ENCODE peak calls at places on chromosomes 16 and 17, in ten cellular contexts. Q is body of pancreas; J is substantia nigra; S is A549; G is keratinocyte; B is GM12878; D is CD8-positive, alpha-beta memory T cell; Z is aorta; N is stomach; W is hepatocyte. X is an unnamed sample.

GRCh38 chr17:55190748-55191147 is 74.0 kb upstream of the HLF start:
- DNase-seq in Q (no peak), J (no peak), S (no peak), G (no peak), B (no peak), D (no peak), Z (no peak), N (no peak), W (no peak), X (no peak)

GRCh38 chr16:64679976-64680375 is 441.9 kb downstream of the CDH11 start:
- DNase-seq in Q (no peak), J (no peak), S (no peak), G (no peak), B (no peak), D (no peak), Z (no peak), N (no peak), W (no peak), X (no peak)

GRCh38 chr16:3637371-3637923 is 17.0 kb upstream of the DNASE1 start:
- DNase-seq in Q (no peak), J (no peak), S (no peak), G (no peak), B (no peak), D (no peak), Z (no peak), N (peak), W (peak), X (no peak)

GRCh38 chr16:53692146-53692545 is 11.5 kb downstream of the RPGRIP1L start:
- DNase-seq in Q (no peak), J (no peak), S (no peak), G (no peak), B (no peak), D (no peak), Z (no peak), N (no peak), W (peak), X (no peak)

GRCh38 chr17:79996291-79996690 is 39.4 kb downstream of the TBC1D16 start:
- DNase-seq in Q (no peak), J (no peak), S (no peak), G (no peak), B (no peak), D (peak), Z (no peak), N (no peak), W (no peak), X (no peak)

GRCh38 chr17:82003411-82004381 is 19.0 kb downstream of the CENPX start:
- DNase-seq in Q (peak), J (no peak), S (peak), G (peak), B (no peak), D (no peak), Z (peak), N (no peak), W (peak), X (peak)

GRCh38 chr17:2262146-2262587 is 41.4 kb downstream of the SMG6 start:
- DNase-seq in Q (no peak), J (no peak), S (no peak), G (no peak), B (no peak), D (no peak), Z (no peak), N (no peak), W (peak), X (no peak)

GRCh38 chr16:56824804-56825203 is 40.2 kb upstream of the SLC12A3 start:
- DNase-seq in Q (no peak), J (no peak), S (no peak), G (no peak), B (no peak), D (no peak), Z (no peak), N (no peak), W (no peak), X (no peak)

GRCh38 chr16:49465661-49466528 is 92.3 kb downstream of the C16orf78 start:
- DNase-seq in Q (no peak), J (no peak), S (no peak), G (no peak), B (no peak), D (no peak), Z (no peak), N (peak), W (no peak), X (no peak)

GRCh38 chr16:56848056-56848936 is 16.7 kb upstream of the SLC12A3 start:
- DNase-seq in Q (peak), J (no peak), S (no peak), G (no peak), B (no peak), D (no peak), Z (peak), N (no peak), W (no peak), X (no peak)

GRCh38 chr17:19705771-19706770 is 10.3 kb downstream of the SLC47A2 start:
- DNase-seq in Q (no peak), J (no peak), S (no peak), G (no peak), B (no peak), D (no peak), Z (no peak), N (no peak), W (no peak), X (no peak)

GRCh38 chr17:7435676-7436555 is 681 bp downstream of the TMEM102 start:
- DNase-seq in Q (peak), J (no peak), S (peak), G (no peak), B (no peak), D (no peak), Z (peak), N (peak), W (peak), X (peak)

GRCh38 chr16:70738083-70738977 is 52.5 kb upstream of the MTSS2 start:
- DNase-seq in Q (peak), J (peak), S (peak), G (no peak), B (no peak), D (peak), Z (peak), N (peak), W (peak), X (peak)

GRCh38 chr17:48795444-48796162 is 21.4 kb downstream of the TTLL6 start:
- DNase-seq in Q (peak), J (no peak), S (peak), G (no peak), B (no peak), D (no peak), Z (no peak), N (no peak), W (peak), X (no peak)

GRCh38 chr17:1829189-1829578 is 518 bp downstream of the SMYD4 start:
- DNase-seq in Q (peak), J (no peak), S (no peak), G (no peak), B (no peak), D (no peak), Z (no peak), N (no peak), W (peak), X (no peak)

GRCh38 chr17:29292071-29292991 is 1.6 kb downstream of the NUFIP2 start:
- DNase-seq in Q (peak), J (no peak), S (peak), G (no peak), B (no peak), D (peak), Z (peak), N (peak), W (peak), X (peak)

GRCh38 chr17:2171725-2172446 is 117.0 kb downstream of the HIC1 start:
- DNase-seq in Q (peak), J (no peak), S (no peak), G (no peak), B (no peak), D (no peak), Z (peak), N (peak), W (peak), X (peak)

GRCh38 chr17:42704495-42705494 is 22.5 kb downstream of the CNTNAP1 start:
- DNase-seq in Q (no peak), J (no peak), S (no peak), G (no peak), B (peak), D (no peak), Z (no peak), N (no peak), W (no peak), X (no peak)

GRCh38 chr16:89319883-89320716 is 102.6 kb downstream of the ZNF778 start:
- DNase-seq in Q (peak), J (no peak), S (peak), G (peak), B (peak), D (no peak), Z (peak), N (peak), W (peak), X (peak)

GRCh38 chr17:9256944-9257629 is 235.8 kb downstream of the NTN1 start:
- DNase-seq in Q (no peak), J (no peak), S (no peak), G (no peak), B (no peak), D (no peak), Z (no peak), N (no peak), W (no peak), X (no peak)

GRCh38 chr17:51289776-51290175 is 29.4 kb downstream of the UTP18 start:
- DNase-seq in Q (no peak), J (no peak), S (no peak), G (no peak), B (no peak), D (no peak), Z (no peak), N (no peak), W (peak), X (no peak)

GRCh38 chr17:83161298-83162034 is 82.1 kb downstream of the METRNL start:
- DNase-seq in Q (peak), J (no peak), S (no peak), G (no peak), B (no peak), D (no peak), Z (no peak), N (no peak), W (peak), X (peak)

GRCh38 chr16:31109622-31110021 is 1.4 kb downstream of the BCKDK start:
- DNase-seq in Q (no peak), J (no peak), S (no peak), G (no peak), B (no peak), D (no peak), Z (no peak), N (no peak), W (peak), X (no peak)

GRCh38 chr17:28363776-28364650 is 986 bp downstream of the SEBOX start:
- DNase-seq in Q (no peak), J (no peak), S (no peak), G (no peak), B (no peak), D (no peak), Z (no peak), N (no peak), W (no peak), X (no peak)

GRCh38 chr17:12613566-12613965 is 52.1 kb upstream of the MYOCD start:
- DNase-seq in Q (no peak), J (no peak), S (no peak), G (no peak), B (no peak), D (no peak), Z (no peak), N (no peak), W (no peak), X (no peak)

GRCh38 chr16:28925386-28926228 is 569 bp upstream of the RABEP2 start:
- DNase-seq in Q (peak), J (peak), S (peak), G (peak), B (no peak), D (peak), Z (peak), N (peak), W (peak), X (peak)

GRCh38 chr17:41665566-41666335 is 22.9 kb upstream of the EIF1 start:
- DNase-seq in Q (peak), J (peak), S (peak), G (no peak), B (peak), D (peak), Z (peak), N (peak), W (peak), X (peak)

GRCh38 chr16:57619133-57619605 is 9.3 kb upstream of the ADGRG1 start:
- DNase-seq in Q (no peak), J (no peak), S (no peak), G (no peak), B (no peak), D (no peak), Z (peak), N (peak), W (no peak), X (no peak)

GRCh38 chr17:7650509-7651096 is at the start of gene ATP1B2:
- DNase-seq in Q (peak), J (peak), S (peak), G (no peak), B (no peak), D (peak), Z (peak), N (peak), W (peak), X (peak)

GRCh38 chr16:22373662-22374310 is 633 bp downstream of the CDR2 start:
- DNase-seq in Q (peak), J (no peak), S (no peak), G (no peak), B (no peak), D (peak), Z (peak), N (peak), W (peak), X (peak)

GRCh38 chr16:11632455-11632921 is 35.8 kb upstream of the SNN start:
- DNase-seq in Q (peak), J (no peak), S (no peak), G (no peak), B (no peak), D (no peak), Z (peak), N (no peak), W (peak), X (no peak)

GRCh38 chr17:9208381-9208780 is 187.1 kb downstream of the NTN1 start:
- DNase-seq in Q (no peak), J (no peak), S (no peak), G (no peak), B (no peak), D (no peak), Z (no peak), N (no peak), W (no peak), X (peak)

GRCh38 chr16:53827741-53828140 is 123.8 kb downstream of the FTO start:
- DNase-seq in Q (no peak), J (no peak), S (no peak), G (no peak), B (no peak), D (no peak), Z (no peak), N (no peak), W (no peak), X (no peak)

GRCh38 chr17:34199449-34199848 is 55.6 kb upstream of the CCL2 start:
- DNase-seq in Q (no peak), J (no peak), S (no peak), G (no peak), B (no peak), D (no peak), Z (no peak), N (no peak), W (no peak), X (no peak)

GRCh38 chr17:18041776-18042175 is 2.6 kb downstream of the GID4 start:
- DNase-seq in Q (no peak), J (no peak), S (no peak), G (no peak), B (no peak), D (no peak), Z (no peak), N (no peak), W (no peak), X (no peak)

GRCh38 chr17:29007456-29008455 is 1.9 kb upstream of the SEZ6 start:
- DNase-seq in Q (no peak), J (no peak), S (peak), G (peak), B (no peak), D (no peak), Z (no peak), N (no peak), W (peak), X (no peak)

GRCh38 chr17:33385133-33385532 is 92.0 kb upstream of the ASIC2 start:
- DNase-seq in Q (no peak), J (no peak), S (no peak), G (no peak), B (no peak), D (no peak), Z (no peak), N (no peak), W (peak), X (no peak)

GRCh38 chr16:13039526-13039925 is 138.1 kb downstream of the SHISA9 start:
- DNase-seq in Q (no peak), J (no peak), S (no peak), G (no peak), B (no peak), D (no peak), Z (no peak), N (no peak), W (no peak), X (no peak)

GRCh38 chr17:38891441-38891840 is 21.6 kb downstream of the LASP1 start:
- DNase-seq in Q (no peak), J (no peak), S (no peak), G (no peak), B (no peak), D (no peak), Z (no peak), N (no peak), W (no peak), X (no peak)

GRCh38 chr17:38892083-38892482 is 22.2 kb downstream of the LASP1 start:
- DNase-seq in Q (no peak), J (no peak), S (no peak), G (no peak), B (no peak), D (no peak), Z (no peak), N (no peak), W (no peak), X (no peak)

GRCh38 chr17:38889745-38890409 is 20.0 kb downstream of the LASP1 start:
- DNase-seq in Q (no peak), J (no peak), S (no peak), G (no peak), B (no peak), D (no peak), Z (no peak), N (no peak), W (no peak), X (no peak)

GRCh38 chr17:38888842-38889241 is 19.0 kb downstream of the LASP1 start:
- DNase-seq in Q (no peak), J (no peak), S (no peak), G (no peak), B (no peak), D (no peak), Z (no peak), N (no peak), W (no peak), X (no peak)

DNA sequence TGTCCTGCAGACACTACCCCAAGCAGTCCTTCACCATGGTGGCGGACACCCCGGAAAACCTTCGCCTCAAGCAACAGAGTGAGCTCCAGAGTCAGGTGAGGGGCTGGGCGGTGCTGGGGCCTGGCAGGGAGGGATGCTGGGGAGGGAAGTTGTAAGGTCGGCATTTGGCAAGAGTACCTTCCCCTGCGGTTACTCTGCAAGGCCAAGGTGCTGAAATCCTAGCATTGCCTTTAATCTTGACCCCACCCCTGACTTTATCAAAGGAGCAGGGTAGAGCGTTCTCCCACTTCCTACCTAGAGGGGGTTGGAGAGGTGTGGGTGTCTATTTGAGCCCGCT is 20.5 kb downstream of the LASP1 start:
- DNase-seq in Q (no peak), J (no peak), S (no peak), G (no peak), B (no peak), D (peak), Z (no peak), N (no peak), W (no peak), X (no peak)
- H3K27ac ChIP-seq in Q (no peak), J (no peak), S (no peak), G (no peak), B (no peak), D (peak), Z (no peak), N (no peak), W (no peak), X (peak)

GRCh38 chr16:19810817-19811731 is 73.6 kb downstream of the GPRC5B start:
- DNase-seq in Q (no peak), J (no peak), S (peak), G (peak), B (no peak), D (no peak), Z (no peak), N (no peak), W (peak), X (no peak)
- H3K27ac ChIP-seq in Q (peak), J (no peak), S (peak), G (no peak), B (no peak), D (no peak), Z (no peak), N (peak), W (peak), X (no peak)

GRCh38 chr17:73388578-73388905 is 76.7 kb upstream of the CDC42EP4 start:
- DNase-seq in Q (no peak), J (no peak), S (no peak), G (no peak), B (no peak), D (no peak), Z (no peak), N (no peak), W (no peak), X (no peak)

GRCh38 chr17:73391331-73392265 is 79.8 kb upstream of the CDC42EP4 start:
- DNase-seq in Q (no peak), J (no peak), S (no peak), G (no peak), B (no peak), D (no peak), Z (no peak), N (no peak), W (no peak), X (peak)

GRCh38 chr17:73389411-73389810 is 77.6 kb upstream of the CDC42EP4 start:
- DNase-seq in Q (no peak), J (no peak), S (no peak), G (no peak), B (no peak), D (no peak), Z (no peak), N (no peak), W (no peak), X (peak)

GRCh38 chr17:73390851-73391250 is 79.0 kb upstream of the CDC42EP4 start:
- DNase-seq in Q (no peak), J (no peak), S (no peak), G (no peak), B (no peak), D (no peak), Z (no peak), N (no peak), W (no peak), X (peak)

DNA sequence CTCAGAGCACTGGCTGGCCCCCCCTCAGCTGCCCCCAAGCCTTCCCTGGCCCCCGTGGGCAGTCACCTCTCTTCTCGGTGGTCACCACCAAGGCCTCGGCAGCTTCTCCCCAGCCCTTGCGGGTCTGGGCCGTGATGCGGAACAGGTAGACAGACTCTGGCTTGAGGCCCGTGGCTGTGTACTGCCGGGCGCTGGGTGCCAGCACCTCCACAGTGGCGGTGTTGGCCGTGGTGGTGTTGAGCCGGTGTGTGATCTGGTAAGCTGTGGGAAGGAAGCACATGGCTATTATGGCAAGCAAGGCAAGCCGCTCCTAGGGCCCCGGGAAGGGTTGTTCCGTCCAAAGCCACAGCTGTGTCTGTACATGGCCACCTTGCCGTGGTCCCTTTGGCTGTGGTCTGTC is 78.4 kb upstream of the CDC42EP4 start:
- DNase-seq in Q (peak), J (no peak), S (no peak), G (no peak), B (no peak), D (no peak), Z (no peak), N (no peak), W (no peak), X (no peak)
- H3K27ac ChIP-seq in Q (no peak), J (no peak), S (no peak), G (no peak), B (no peak), D (no peak), Z (no peak), N (no peak), W (no peak), X (no peak)

DNA sequence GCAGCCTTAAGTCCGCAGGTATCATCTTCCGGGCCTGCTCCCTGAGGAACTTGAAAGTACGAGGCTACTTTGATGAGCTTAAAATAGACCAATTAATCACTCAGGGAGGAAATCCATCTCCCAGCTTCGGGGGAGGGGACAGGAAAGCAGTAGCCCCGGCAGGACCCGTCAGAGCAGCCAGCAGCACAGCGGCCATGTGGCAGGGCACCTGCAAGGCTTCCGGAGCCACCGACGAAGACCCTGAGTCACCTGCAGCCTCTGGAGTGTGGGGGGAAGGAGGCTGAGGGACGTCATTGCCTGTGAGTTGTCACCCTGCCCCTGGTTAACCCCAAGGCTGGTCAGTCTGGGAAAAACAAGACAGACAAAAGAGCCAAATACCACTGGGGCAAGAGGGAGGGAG is 4.4 kb upstream of the CYB561 start:
- DNase-seq in Q (no peak), J (no peak), S (no peak), G (no peak), B (no peak), D (no peak), Z (no peak), N (no peak), W (no peak), X (peak)
- H3K27ac ChIP-seq in Q (no peak), J (no peak), S (no peak), G (no peak), B (no peak), D (no peak), Z (no peak), N (no peak), W (no peak), X (no peak)

GRCh38 chr17:70017112-70017511 is 57.9 kb upstream of the KCNJ16 start:
- DNase-seq in Q (no peak), J (no peak), S (no peak), G (no peak), B (no peak), D (no peak), Z (no peak), N (no peak), W (no peak), X (no peak)
- H3K27ac ChIP-seq in Q (no peak), J (no peak), S (no peak), G (no peak), B (no peak), D (no peak), Z (no peak), N (no peak), W (no peak), X (no peak)

X was measured in left lung.